ENCODE peak calls at places on chromosomes 6 and 20, in seven cellular contexts. N is activated T-helper 9 cell treated with anti-CD3 and anti-CD28 coated beads, Interleukin-2, amount 50 U/mL, for 16 hours; D is pancreas; Z is NCI-H1092 treated with DMSO at 0.1 percent for 48 hours; K is ACHN; R is cardiac muscle cell; F is activated CD4-positive, alpha-beta T cell treated with anti-CD3 and anti-CD28 coated beads, Interleukin-2, amount 50 U/mL, for 1 hour. L is an unnamed sample.

GRCh38 chr20:57570145-57570850 is 9.4 kb downstream of the PCK1 start:
- DNase-seq in N (no peak), D (no peak), Z (no peak), K (no peak), R (no peak), F (no peak), L (peak)

GRCh38 chr6:158474961-158475343 is 84.9 kb upstream of the TMEM181 start:
- DNase-seq in N (no peak), D (peak), Z (peak), K (no peak), R (no peak), F (no peak), L (no peak)

GRCh38 chr6:7207688-7208087 is 99.9 kb downstream of the RREB1 start:
- DNase-seq in N (no peak), D (no peak), Z (no peak), K (no peak), R (no peak), F (no peak), L (no peak)

GRCh38 chr6:117951783-117952182 is 44.7 kb downstream of the SLC35F1 start:
- DNase-seq in N (no peak), D (no peak), Z (no peak), K (no peak), R (peak), F (no peak), L (no peak)

GRCh38 chr20:38164624-38165088 is 414 bp downstream of the TGM2 start:
- DNase-seq in N (no peak), D (no peak), Z (no peak), K (no peak), R (no peak), F (no peak), L (no peak)

GRCh38 chr20:47927944-47928343 is 142.7 kb upstream of the SULF2 start:
- DNase-seq in N (no peak), D (no peak), Z (no peak), K (no peak), R (no peak), F (no peak), L (no peak)

GRCh38 chr20:44467289-44467883 is 8.3 kb upstream of the TTPAL start:
- DNase-seq in N (no peak), D (no peak), Z (no peak), K (no peak), R (peak), F (no peak), L (no peak)

GRCh38 chr6:163405412-163406309 is 8.9 kb upstream of the QKI start:
- DNase-seq in N (no peak), D (peak), Z (no peak), K (no peak), R (peak), F (no peak), L (no peak)

GRCh38 chr6:89655122-89655521 is 16.6 kb upstream of the LYRM2 start:
- DNase-seq in N (no peak), D (no peak), Z (no peak), K (peak), R (no peak), F (no peak), L (no peak)

GRCh38 chr6:1381397-1382330 is 7.7 kb upstream of the FOXF2 start:
- DNase-seq in N (peak), D (no peak), Z (no peak), K (peak), R (peak), F (peak), L (peak)

GRCh38 chr6:132096245-132096644 is 145.1 kb upstream of the CCN2 start:
- DNase-seq in N (no peak), D (no peak), Z (no peak), K (no peak), R (no peak), F (no peak), L (no peak)

GRCh38 chr6:56955171-56956155 is 556 bp downstream of the BEND6 start:
- DNase-seq in N (peak), D (peak), Z (peak), K (peak), R (peak), F (peak), L (peak)

GRCh38 chr6:109579361-109579760 is 96.3 kb upstream of the ZBTB24 start:
- DNase-seq in N (no peak), D (no peak), Z (no peak), K (no peak), R (no peak), F (no peak), L (no peak)

GRCh38 chr20:42432485-42432884 is 757.2 kb downstream of the PTPRT start:
- DNase-seq in N (no peak), D (no peak), Z (no peak), K (no peak), R (no peak), F (no peak), L (no peak)

GRCh38 chr6:134512946-134513345 is 195.0 kb upstream of the SGK1 start:
- DNase-seq in N (no peak), D (peak), Z (no peak), K (no peak), R (no peak), F (no peak), L (no peak)

GRCh38 chr20:35953411-35954199 is 697 bp downstream of the SCAND1 start:
- DNase-seq in N (peak), D (peak), Z (peak), K (peak), R (peak), F (peak), L (no peak)

GRCh38 chr20:44759595-44759994 is 13.9 kb downstream of the KCNK15 start:
- DNase-seq in N (no peak), D (no peak), Z (no peak), K (no peak), R (no peak), F (no peak), L (no peak)

GRCh38 chr6:86707545-86708120 is 229.7 kb upstream of the HTR1E start:
- DNase-seq in N (no peak), D (no peak), Z (no peak), K (no peak), R (no peak), F (no peak), L (no peak)

GRCh38 chr6:115982453-115982852 is 78.2 kb downstream of the FRK start:
- DNase-seq in N (no peak), D (no peak), Z (no peak), K (no peak), R (no peak), F (no peak), L (no peak)

GRCh38 chr6:81331526-81331925 is 421.0 kb downstream of the TENT5A start:
- DNase-seq in N (no peak), D (no peak), Z (no peak), K (no peak), R (no peak), F (no peak), L (no peak)

GRCh38 chr6:63574554-63574900 is 2.2 kb downstream of the LOC128125822 start:
- DNase-seq in N (no peak), D (no peak), Z (no peak), K (no peak), R (no peak), F (no peak), L (no peak)

GRCh38 chr6:166541366-166541765 is 45.1 kb downstream of the RAMACL start:
- DNase-seq in N (no peak), D (no peak), Z (no peak), K (no peak), R (no peak), F (no peak), L (no peak)

GRCh38 chr6:85450578-85450884 is 648 bp downstream of the NT5E start:
- DNase-seq in N (no peak), D (no peak), Z (no peak), K (no peak), R (no peak), F (no peak), L (no peak)

GRCh38 chr20:655730-656624 is 3.0 kb upstream of the SRXN1 start:
- DNase-seq in N (no peak), D (no peak), Z (no peak), K (no peak), R (no peak), F (no peak), L (no peak)

GRCh38 chr6:159065091-159065490 is 20.3 kb upstream of the TAGAP start:
- DNase-seq in N (no peak), D (no peak), Z (no peak), K (no peak), R (no peak), F (no peak), L (no peak)

GRCh38 chr20:61874421-61875068 is 191.1 kb downstream of the TAF4 start:
- DNase-seq in N (no peak), D (no peak), Z (peak), K (no peak), R (peak), F (no peak), L (no peak)

GRCh38 chr20:23146111-23146640 is 60.1 kb upstream of the CD93 start:
- DNase-seq in N (no peak), D (no peak), Z (no peak), K (no peak), R (no peak), F (no peak), L (no peak)

GRCh38 chr6:28357036-28357435 is 7.3 kb downstream of the ZKSCAN3 start:
- DNase-seq in N (no peak), D (no peak), Z (no peak), K (no peak), R (no peak), F (no peak), L (no peak)

GRCh38 chr20:63070301-63070625 is 63.5 kb upstream of the BHLHE23 start:
- DNase-seq in N (no peak), D (no peak), Z (no peak), K (no peak), R (no peak), F (no peak), L (no peak)

GRCh38 chr20:48737463-48738093 is 90.2 kb downstream of the PREX1 start:
- DNase-seq in N (no peak), D (no peak), Z (no peak), K (no peak), R (no peak), F (no peak), L (no peak)

GRCh38 chr6:71473908-71474307 is 185.3 kb downstream of the OGFRL1 start:
- DNase-seq in N (no peak), D (no peak), Z (no peak), K (peak), R (no peak), F (no peak), L (no peak)